ENCODE peak calls at places on chromosome 4, in eight cellular contexts. One of them, this sample, is unnamed. For H3K4me1, the result is how much of the 10 kb centered on the place peaks cover.

GRCh38 chr4:1337951-1338751 is 8.9 kb upstream of the UVSSA start:
- DNase-seq in SK-N-SH: no peak
- DNase-seq in stomach: no peak
- DNase-seq in HepG2: no peak
- DNase-seq in A549: no peak
- DNase-seq in K562: no peak
- DNase-seq in sigmoid colon: no peak
- DNase-seq in suprapubic skin: no peak
- DNase-seq in this sample: no peak

GRCh38 chr4:187814737-187815465 is 180.7 kb upstream of the ZFP42 start:
- DNase-seq in SK-N-SH: no peak
- DNase-seq in stomach: no peak
- DNase-seq in HepG2: no peak
- DNase-seq in A549: no peak
- DNase-seq in K562: peak
- DNase-seq in sigmoid colon: no peak
- DNase-seq in suprapubic skin: no peak
- DNase-seq in this sample: no peak

GRCh38 chr4:174437324-174437723 is 85.0 kb downstream of the HPGD start:
- DNase-seq in SK-N-SH: no peak
- DNase-seq in stomach: no peak
- DNase-seq in HepG2: no peak
- DNase-seq in A549: peak
- DNase-seq in K562: no peak
- DNase-seq in sigmoid colon: no peak
- DNase-seq in suprapubic skin: no peak
- DNase-seq in this sample: no peak

GRCh38 chr4:6747690-6748068 is 31.7 kb downstream of the BLOC1S4 start:
- DNase-seq in SK-N-SH: no peak
- DNase-seq in stomach: peak
- DNase-seq in HepG2: no peak
- DNase-seq in A549: peak
- DNase-seq in K562: no peak
- DNase-seq in sigmoid colon: no peak
- DNase-seq in suprapubic skin: no peak
- DNase-seq in this sample: no peak

GRCh38 chr4:120049732-120050494 is 16.7 kb downstream of the MAD2L1 start:
- DNase-seq in SK-N-SH: peak
- DNase-seq in stomach: peak
- DNase-seq in HepG2: peak
- DNase-seq in A549: peak
- DNase-seq in K562: peak
- DNase-seq in sigmoid colon: peak
- DNase-seq in suprapubic skin: peak
- DNase-seq in this sample: peak

GRCh38 chr4:77818667-77819408 is at the start of gene CNOT6L:
- DNase-seq in SK-N-SH: peak
- DNase-seq in stomach: peak
- DNase-seq in HepG2: no peak
- DNase-seq in A549: peak
- DNase-seq in K562: peak
- DNase-seq in sigmoid colon: peak
- DNase-seq in suprapubic skin: peak
- DNase-seq in this sample: peak

GRCh38 chr4:133385161-133385954 is 236.3 kb downstream of the PCDH10 start:
- DNase-seq in SK-N-SH: no peak
- DNase-seq in stomach: no peak
- DNase-seq in HepG2: no peak
- DNase-seq in A549: no peak
- DNase-seq in K562: peak
- DNase-seq in sigmoid colon: no peak
- DNase-seq in suprapubic skin: no peak
- DNase-seq in this sample: no peak

GRCh38 chr4:8414377-8414776 is 26.1 kb downstream of the ACOX3 start:
- DNase-seq in SK-N-SH: no peak
- DNase-seq in stomach: no peak
- DNase-seq in HepG2: no peak
- DNase-seq in A549: no peak
- DNase-seq in K562: no peak
- DNase-seq in sigmoid colon: no peak
- DNase-seq in suprapubic skin: no peak
- DNase-seq in this sample: no peak

GRCh38 chr4:119246177-119246576 is 33.7 kb downstream of the USP53 start:
- DNase-seq in SK-N-SH: no peak
- DNase-seq in stomach: no peak
- DNase-seq in HepG2: no peak
- DNase-seq in A549: no peak
- DNase-seq in K562: no peak
- DNase-seq in sigmoid colon: no peak
- DNase-seq in suprapubic skin: no peak
- DNase-seq in this sample: no peak

DNA sequence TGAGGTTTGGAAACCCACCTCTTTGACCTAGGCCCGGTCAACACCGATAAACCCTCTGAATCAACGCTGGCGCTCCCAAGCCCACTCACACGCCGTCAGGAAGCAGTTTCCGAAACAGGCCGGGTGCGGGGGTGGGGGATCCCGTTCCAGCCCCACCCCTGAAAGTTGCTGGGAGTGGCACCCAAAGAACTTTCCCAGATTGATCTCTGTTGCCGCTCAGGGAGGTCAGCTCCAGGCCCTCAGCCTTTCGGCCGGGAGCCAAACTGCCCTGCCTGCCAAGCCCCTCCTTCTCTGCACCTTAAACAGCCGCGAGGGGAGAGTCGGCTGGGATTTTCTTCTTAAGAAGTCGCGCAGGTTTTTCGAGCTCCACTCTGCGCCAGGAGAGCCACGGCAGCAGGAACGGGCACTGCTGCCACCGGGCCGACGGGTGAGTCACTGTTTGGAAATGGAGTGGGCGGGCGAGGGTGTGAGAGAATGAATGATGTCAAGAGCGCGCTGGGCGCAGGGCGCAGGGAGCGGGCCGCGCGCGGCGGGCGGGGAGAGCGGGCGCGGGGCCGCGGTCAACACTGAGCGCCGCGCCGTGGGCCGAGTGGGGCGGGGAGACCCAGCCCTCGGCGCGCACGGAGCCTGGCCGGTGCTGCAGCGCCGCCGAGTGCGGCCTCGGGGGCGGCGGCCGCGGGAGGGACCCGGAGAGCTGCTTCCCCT is at the start of gene SGMS2:
- DNase-seq in SK-N-SH: peak
- DNase-seq in stomach: peak
- DNase-seq in HepG2: peak
- DNase-seq in A549: peak
- DNase-seq in K562: peak
- DNase-seq in sigmoid colon: peak
- DNase-seq in suprapubic skin: peak
- DNase-seq in this sample: peak
- H3K27ac ChIP-seq in SK-N-SH: no peak
- H3K27ac ChIP-seq in stomach: peak
- H3K27ac ChIP-seq in HepG2: no peak
- H3K27ac ChIP-seq in A549: peak
- H3K27ac ChIP-seq in K562: no peak
- H3K27ac ChIP-seq in sigmoid colon: peak
- H3K27ac ChIP-seq in suprapubic skin: peak
- H3K27ac ChIP-seq in this sample: peak

GRCh38 chr4:162853788-162854187 is 312.9 kb downstream of the NAF1 start:
- DNase-seq in SK-N-SH: no peak
- DNase-seq in stomach: no peak
- DNase-seq in HepG2: no peak
- DNase-seq in A549: no peak
- DNase-seq in K562: no peak
- DNase-seq in sigmoid colon: no peak
- DNase-seq in suprapubic skin: no peak
- DNase-seq in this sample: no peak

GRCh38 chr4:162852642-162853041 is 314.0 kb downstream of the NAF1 start:
- DNase-seq in SK-N-SH: no peak
- DNase-seq in stomach: no peak
- DNase-seq in HepG2: no peak
- DNase-seq in A549: no peak
- DNase-seq in K562: no peak
- DNase-seq in sigmoid colon: no peak
- DNase-seq in suprapubic skin: no peak
- DNase-seq in this sample: no peak

GRCh38 chr4:162849922-162850321 is 316.8 kb downstream of the NAF1 start:
- DNase-seq in SK-N-SH: no peak
- DNase-seq in stomach: no peak
- DNase-seq in HepG2: no peak
- DNase-seq in A549: no peak
- DNase-seq in K562: no peak
- DNase-seq in sigmoid colon: no peak
- DNase-seq in suprapubic skin: no peak
- DNase-seq in this sample: no peak

GRCh38 chr4:162847945-162848549 is 318.6 kb downstream of the NAF1 start:
- DNase-seq in SK-N-SH: no peak
- DNase-seq in stomach: no peak
- DNase-seq in HepG2: no peak
- DNase-seq in A549: no peak
- DNase-seq in K562: no peak
- DNase-seq in sigmoid colon: no peak
- DNase-seq in suprapubic skin: no peak
- DNase-seq in this sample: no peak
- H3K4me1 ChIP-seq in SK-N-SH: under half
- H3K4me1 ChIP-seq in stomach: under half
- H3K4me1 ChIP-seq in HepG2: under half
- H3K4me1 ChIP-seq in A549: under half
- H3K4me1 ChIP-seq in K562: under half
- H3K4me1 ChIP-seq in sigmoid colon: under half
- H3K4me1 ChIP-seq in suprapubic skin: under half
- H3K4me1 ChIP-seq in this sample: under half

GRCh38 chr4:148442830-148443549 is 776 bp upstream of the NR3C2 start:
- DNase-seq in SK-N-SH: peak
- DNase-seq in stomach: no peak
- DNase-seq in HepG2: no peak
- DNase-seq in A549: no peak
- DNase-seq in K562: no peak
- DNase-seq in sigmoid colon: peak
- DNase-seq in suprapubic skin: no peak
- DNase-seq in this sample: no peak
- TF ChIP-seq EP300 in SK-N-SH: no peak
- TF ChIP-seq EP300 in stomach: no peak
- TF ChIP-seq EP300 in HepG2: no peak
- TF ChIP-seq EP300 in A549: no peak
- TF ChIP-seq EP300 in K562: no peak
- TF ChIP-seq EP300 in sigmoid colon: no peak
- TF ChIP-seq EP300 in suprapubic skin: no peak
- TF ChIP-seq EP300 in this sample: no peak

DNA sequence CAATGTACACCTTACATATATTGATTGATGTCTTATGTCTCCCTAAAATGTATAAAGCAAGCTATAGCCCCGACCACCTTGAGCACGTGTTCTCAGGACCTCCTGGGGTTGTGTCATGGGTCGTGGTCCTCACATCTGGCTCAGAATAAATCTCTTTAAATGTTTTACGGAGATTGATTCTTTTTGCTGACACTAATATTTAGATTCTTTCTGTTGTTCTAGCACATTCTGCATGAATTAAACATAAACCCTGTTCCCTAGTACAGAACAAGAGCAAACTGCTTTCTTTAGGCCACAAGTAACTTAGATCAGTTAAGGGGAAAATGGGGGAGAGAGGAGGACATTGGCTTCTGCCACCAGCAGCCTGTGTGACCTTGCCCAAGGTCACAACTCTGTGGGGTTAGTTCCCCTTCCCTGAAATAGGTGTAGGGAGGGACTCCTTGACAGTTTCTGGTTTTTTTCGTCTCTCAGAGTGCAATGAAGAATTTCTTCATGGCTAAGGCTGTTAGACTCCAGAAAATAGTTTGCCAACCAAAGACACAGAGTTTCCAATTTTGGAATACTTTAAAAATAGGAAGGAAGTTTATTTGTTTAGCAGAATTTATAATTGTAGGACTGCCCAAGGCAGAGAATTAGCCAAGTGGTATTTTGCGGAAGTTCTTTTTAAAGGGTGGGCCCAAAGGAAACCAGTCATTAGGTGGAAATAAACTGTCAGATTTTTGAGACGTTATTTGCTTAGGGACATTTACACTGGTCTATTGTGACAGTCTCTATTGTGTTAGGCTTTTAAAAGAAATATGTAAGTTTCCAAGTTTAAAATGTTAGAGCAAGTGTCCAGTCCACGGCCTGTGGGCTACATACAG is 29.4 kb downstream of the PTTG2 start:
- DNase-seq in SK-N-SH: no peak
- DNase-seq in stomach: no peak
- DNase-seq in HepG2: no peak
- DNase-seq in A549: no peak
- DNase-seq in K562: no peak
- DNase-seq in sigmoid colon: no peak
- DNase-seq in suprapubic skin: no peak
- DNase-seq in this sample: no peak
- H3K27ac ChIP-seq in SK-N-SH: no peak
- H3K27ac ChIP-seq in stomach: no peak
- H3K27ac ChIP-seq in HepG2: no peak
- H3K27ac ChIP-seq in A549: no peak
- H3K27ac ChIP-seq in K562: no peak
- H3K27ac ChIP-seq in sigmoid colon: peak
- H3K27ac ChIP-seq in suprapubic skin: peak
- H3K27ac ChIP-seq in this sample: no peak

DNA sequence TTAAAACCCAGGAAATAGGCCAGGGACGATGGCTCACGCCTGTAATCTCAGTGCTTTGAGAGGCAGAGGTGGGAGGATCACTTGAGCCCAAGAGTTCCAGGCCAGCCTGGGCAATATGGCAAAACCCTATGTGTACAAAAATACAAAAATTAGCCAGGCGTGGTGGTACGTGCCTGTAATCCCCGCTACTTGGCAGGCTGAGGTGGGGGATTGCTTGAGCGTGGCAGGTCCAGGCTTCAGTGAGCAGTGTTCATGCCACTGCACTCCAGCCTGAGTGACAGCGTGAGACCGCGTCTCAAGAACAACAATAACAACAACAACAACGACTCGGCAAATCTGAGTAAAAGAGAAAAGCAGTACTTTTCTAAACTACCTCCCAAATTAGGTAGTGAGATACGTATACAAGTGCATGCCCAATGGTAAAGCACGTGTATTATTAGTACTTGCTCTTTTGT is 13.0 kb upstream of the NDUFC1 start:
- DNase-seq in SK-N-SH: no peak
- DNase-seq in stomach: no peak
- DNase-seq in HepG2: no peak
- DNase-seq in A549: no peak
- DNase-seq in K562: no peak
- DNase-seq in sigmoid colon: no peak
- DNase-seq in suprapubic skin: no peak
- DNase-seq in this sample: no peak
- H3K4me1 ChIP-seq in SK-N-SH: under half
- H3K4me1 ChIP-seq in stomach: half or more
- H3K4me1 ChIP-seq in HepG2: under half
- H3K4me1 ChIP-seq in A549: under half
- H3K4me1 ChIP-seq in K562: under half
- H3K4me1 ChIP-seq in sigmoid colon: under half
- H3K4me1 ChIP-seq in suprapubic skin: under half
- H3K4me1 ChIP-seq in this sample: under half

GRCh38 chr4:161061046-161061445 is 1102.8 kb downstream of the FSTL5 start:
- DNase-seq in SK-N-SH: peak
- DNase-seq in stomach: no peak
- DNase-seq in HepG2: no peak
- DNase-seq in A549: no peak
- DNase-seq in K562: no peak
- DNase-seq in sigmoid colon: no peak
- DNase-seq in suprapubic skin: no peak
- DNase-seq in this sample: no peak
- TF ChIP-seq EP300 in SK-N-SH: peak
- TF ChIP-seq EP300 in stomach: no peak
- TF ChIP-seq EP300 in HepG2: no peak
- TF ChIP-seq EP300 in A549: no peak
- TF ChIP-seq EP300 in K562: no peak
- TF ChIP-seq EP300 in sigmoid colon: no peak
- TF ChIP-seq EP300 in suprapubic skin: no peak
- TF ChIP-seq EP300 in this sample: no peak

This sample was measured in tibial nerve.